ENCODE peak calls at places on chromosomes 11 and 22, in seven cellular contexts. Y, Z, I, N, R, S and U are unnamed samples.
A peak's percentile ranks its signal among the peaks of the same experiment; 100 is the strongest.

GRCh38 chr11:1830500-1831223 is 4.1 kb upstream of the SYT8 start:
- DNase-seq in Y (peak; percentile 93), Z (no peak), I (peak; percentile 65), N (peak; percentile 99), R (no peak), S (no peak), U (peak; percentile 32)

GRCh38 chr11:81658722-81659121 is 1074.9 kb downstream of the FAM181B start:
- DNase-seq in Y (no peak), Z (peak; percentile 38), I (no peak), N (no peak), R (no peak), S (no peak), U (no peak)

GRCh38 chr11:9787260-9787659 is 123.4 kb downstream of the SWAP70 start:
- DNase-seq in Y (no peak), Z (no peak), I (no peak), N (no peak), R (no peak), S (no peak), U (no peak)

GRCh38 chr11:102111011-102111786 is 952 bp downstream of the YAP1 start:
- DNase-seq in Y (peak; percentile 79), Z (peak; percentile 79), I (no peak), N (peak; percentile 65), R (peak; percentile 92), S (peak; percentile 73), U (peak; percentile 87)

GRCh38 chr11:124943242-124943641 is 7.4 kb upstream of the HEPACAM start:
- DNase-seq in Y (no peak), Z (no peak), I (no peak), N (no peak), R (no peak), S (no peak), U (no peak)

GRCh38 chr22:46477967-46478635 is 59.3 kb downstream of the CELSR1 start:
- DNase-seq in Y (no peak), Z (no peak), I (no peak), N (no peak), R (no peak), S (no peak), U (no peak)

GRCh38 chr11:287821-288327 is 1.1 kb upstream of the PGGHG start:
- DNase-seq in Y (no peak), Z (no peak), I (peak; percentile 89), N (no peak), R (peak; percentile 74), S (peak; percentile 18), U (peak; percentile 15)

GRCh38 chr11:71140206-71140919 is 112.0 kb downstream of the SHANK2 start:
- DNase-seq in Y (no peak), Z (no peak), I (peak; percentile 56), N (no peak), R (no peak), S (no peak), U (no peak)

GRCh38 chr22:40156001-40156516 is 21.7 kb upstream of the TNRC6B start:
- DNase-seq in Y (peak; percentile 81), Z (peak; percentile 87), I (no peak), N (peak; percentile 50), R (no peak), S (no peak), U (no peak)

GRCh38 chr11:65487467-65488272 is 11.2 kb upstream of the MALAT1 start:
- DNase-seq in Y (peak; percentile 98), Z (peak; percentile 94), I (peak; percentile 93), N (peak; percentile 99), R (peak; percentile 99), S (peak; percentile 99), U (peak; percentile 99)

GRCh38 chr11:61885166-61885778 is 6.1 kb downstream of the FADS3 start:
- DNase-seq in Y (no peak), Z (no peak), I (no peak), N (no peak), R (no peak), S (no peak), U (no peak)

GRCh38 chr11:61870429-61871039 is 20.8 kb downstream of the FADS3 start:
- DNase-seq in Y (no peak), Z (no peak), I (no peak), N (no peak), R (no peak), S (no peak), U (no peak)

GRCh38 chr11:124863137-124863825 is 2.0 kb upstream of the ROBO3 start:
- DNase-seq in Y (peak; percentile 56), Z (peak; percentile 20), I (no peak), N (peak; percentile 24), R (no peak), S (no peak), U (peak; percentile 71)

GRCh38 chr22:20404881-20405280 is 10.9 kb downstream of the ZNF74 start:
- DNase-seq in Y (no peak), Z (no peak), I (peak; percentile 34), N (no peak), R (peak; percentile 47), S (no peak), U (no peak)

GRCh38 chr11:1825039-1825740 is 9.6 kb upstream of the SYT8 start:
- DNase-seq in Y (peak; percentile 70), Z (no peak), I (peak; percentile 87), N (peak; percentile 83), R (peak; percentile 80), S (peak; percentile 50), U (peak; percentile 70)

GRCh38 chr11:134341805-134342571 is 10.2 kb downstream of the GLB1L2 start:
- DNase-seq in Y (no peak), Z (no peak), I (no peak), N (no peak), R (no peak), S (no peak), U (no peak)

GRCh38 chr22:44147821-44148574 is 32.7 kb upstream of the PARVG start:
- DNase-seq in Y (no peak), Z (no peak), I (no peak), N (no peak), R (no peak), S (no peak), U (no peak)

GRCh38 chr11:19743622-19744021 is 31.0 kb downstream of the NAV2 start:
- DNase-seq in Y (no peak), Z (no peak), I (no peak), N (no peak), R (no peak), S (no peak), U (no peak)

GRCh38 chr11:48043111-48043997 is 63.0 kb downstream of the PTPRJ start:
- DNase-seq in Y (no peak), Z (no peak), I (peak; percentile 58), N (no peak), R (no peak), S (no peak), U (no peak)

GRCh38 chr11:48037709-48038468 is 57.5 kb downstream of the PTPRJ start:
- DNase-seq in Y (no peak), Z (peak; percentile 27), I (peak; percentile 30), N (no peak), R (no peak), S (no peak), U (no peak)

GRCh38 chr11:48043998-48044512 is 63.7 kb downstream of the PTPRJ start:
- DNase-seq in Y (no peak), Z (no peak), I (peak; percentile 67), N (no peak), R (no peak), S (no peak), U (no peak)

GRCh38 chr11:48041877-48042698 is 61.7 kb downstream of the PTPRJ start:
- DNase-seq in Y (no peak), Z (no peak), I (no peak), N (no peak), R (no peak), S (no peak), U (no peak)

GRCh38 chr11:48040830-48041444 is 60.6 kb downstream of the PTPRJ start:
- DNase-seq in Y (no peak), Z (no peak), I (peak; percentile 50), N (no peak), R (no peak), S (no peak), U (no peak)
- H3K27ac ChIP-seq in Y (peak overlapping the region; percentile 65), Z (no peak overlapping the region), I (no peak overlapping the region), N (no peak overlapping the region), R (no peak overlapping the region), S (no peak overlapping the region), U (no peak overlapping the region)

GRCh38 chr22:37487129-37487528 is 945 bp upstream of the MFNG start:
- DNase-seq in Y (no peak), Z (no peak), I (no peak), N (no peak), R (no peak), S (no peak), U (no peak)

GRCh38 chr22:37487559-37487958 is 1.4 kb upstream of the MFNG start:
- DNase-seq in Y (no peak), Z (no peak), I (no peak), N (no peak), R (no peak), S (no peak), U (no peak)

GRCh38 chr22:37485006-37485713 is 1.0 kb downstream of the MFNG start:
- DNase-seq in Y (no peak), Z (no peak), I (peak; percentile 92), N (no peak), R (no peak), S (no peak), U (peak; percentile 81)

GRCh38 chr22:37485714-37486223 is 415 bp downstream of the MFNG start:
- DNase-seq in Y (no peak), Z (no peak), I (peak; percentile 84), N (no peak), R (no peak), S (no peak), U (no peak)

GRCh38 chr22:37486224-37486845 is at the start of gene MFNG:
- DNase-seq in Y (peak; percentile 78), Z (peak; percentile 55), I (peak; percentile 96), N (peak; percentile 19), R (no peak), S (peak; percentile 70), U (peak; percentile 77)
- H3K4me1 ChIP-seq in Y (peaks cover 22% of the 10 kb centered on the region), Z (peaks cover 3% of the 10 kb centered on the region), I (peaks cover 56% of the 10 kb centered on the region), N (no peaks in the 10 kb centered on the region), R (no peaks in the 10 kb centered on the region), S (peaks cover 53% of the 10 kb centered on the region), U (peaks cover 2% of the 10 kb centered on the region)

GRCh38 chr22:42283288-42284229 is 13.1 kb upstream of the TCF20 start:
- DNase-seq in Y (no peak), Z (no peak), I (peak; percentile 70), N (no peak), R (peak; percentile 76), S (no peak), U (no peak)

GRCh38 chr22:42282943-42283287 is 12.5 kb upstream of the TCF20 start:
- DNase-seq in Y (no peak), Z (no peak), I (no peak), N (no peak), R (no peak), S (no peak), U (no peak)

GRCh38 chr22:42285604-42286003 is 15.2 kb upstream of the TCF20 start:
- DNase-seq in Y (no peak), Z (no peak), I (no peak), N (no peak), R (no peak), S (no peak), U (no peak)

GRCh38 chr22:42284643-42285181 is 14.3 kb upstream of the TCF20 start:
- DNase-seq in Y (no peak), Z (no peak), I (peak; percentile 61), N (no peak), R (peak; percentile 67), S (no peak), U (no peak)

GRCh38 chr22:42284230-42284591 is 13.8 kb upstream of the TCF20 start:
- DNase-seq in Y (no peak), Z (no peak), I (no peak), N (no peak), R (no peak), S (no peak), U (no peak)
- H3K4me3 ChIP-seq in Y (peak overlapping the region; percentile 38), Z (no peak overlapping the region), I (peak overlapping the region; percentile 35), N (no peak overlapping the region), R (no peak overlapping the region), S (peak overlapping the region; percentile 54), U (peak overlapping the region; percentile 26)

GRCh38 chr11:22711212-22711770 is 44.9 kb downstream of the GAS2 start:
- DNase-seq in Y (no peak), Z (no peak), I (no peak), N (peak; percentile 60), R (no peak), S (no peak), U (peak; percentile 23)
- H3K27ac ChIP-seq in Y (no peak overlapping the region), Z (no peak overlapping the region), I (no peak overlapping the region), N (no peak overlapping the region), R (no peak overlapping the region), S (no peak overlapping the region), U (no peak overlapping the region)